ENCODE peak calls at places on chromosome 18, in eight cellular contexts. Y, Z, N, F, B, H, S and I are unnamed samples. For H3K4me1, the result is how much of the 10 kb centered on the place peaks cover.

GRCh38 chr18:46164920-46165319 is 60.7 kb downstream of the HAUS1 start:
- DNase-seq in B (no peak), Y (no peak), S (no peak), Z (no peak), N (no peak), F (no peak), H (no peak), I (no peak)

GRCh38 chr18:2994603-2995432 is 18.1 kb downstream of the LPIN2 start:
- DNase-seq in Y (no peak), S (peak), H (peak), Z (peak), F (no peak), B (peak), N (no peak), I (no peak)

GRCh38 chr18:32735781-32736180 is 37.0 kb downstream of the KLHL14 start:
- DNase-seq in S (no peak), Y (no peak), N (peak), B (no peak), H (no peak), Z (no peak), F (no peak), I (no peak)

GRCh38 chr18:37156330-37156942 is 327.5 kb downstream of the KIAA1328 start:
- DNase-seq in N (no peak), H (no peak), F (no peak), B (no peak), Y (peak), Z (no peak), S (no peak), I (no peak)

GRCh38 chr18:61001138-61001537 is 332.1 kb upstream of the CDH20 start:
- DNase-seq in H (no peak), S (no peak), Z (no peak), Y (no peak), N (no peak), F (no peak), B (no peak), I (no peak)

GRCh38 chr18:46322411-46322891 is 218.3 kb downstream of the HAUS1 start:
- DNase-seq in H (no peak), Y (no peak), Z (no peak), F (no peak), B (no peak), S (no peak), N (no peak), I (peak)

GRCh38 chr18:59902180-59902992 is 2.6 kb downstream of the PMAIP1 start:
- DNase-seq in N (peak), H (no peak), F (no peak), B (no peak), S (no peak), Z (no peak), Y (peak), I (no peak)

GRCh38 chr18:3526421-3527354 is 76.7 kb downstream of the TGIF1 start:
- DNase-seq in B (no peak), Y (no peak), F (no peak), Z (no peak), N (peak), H (no peak), S (no peak), I (no peak)

GRCh38 chr18:44997139-44997538 is 316.5 kb downstream of the SETBP1 start:
- DNase-seq in S (no peak), B (no peak), F (no peak), Z (no peak), H (no peak), Y (no peak), N (no peak), I (no peak)

GRCh38 chr18:56421641-56422040 is 216.8 kb downstream of the TXNL1 start:
- DNase-seq in B (no peak), Y (no peak), H (no peak), S (no peak), N (no peak), F (no peak), Z (no peak), I (no peak)

GRCh38 chr18:31041346-31042067 is 1.0 kb downstream of the DSC3 start:
- DNase-seq in S (no peak), N (no peak), F (no peak), Z (no peak), B (peak), H (no peak), Y (peak), I (no peak)

GRCh38 chr18:21057112-21057511 is 54.5 kb downstream of the ROCK1 start:
- DNase-seq in B (no peak), F (no peak), S (no peak), H (no peak), Z (no peak), Y (no peak), N (no peak), I (no peak)

GRCh38 chr18:22666411-22666940 is 248.8 kb upstream of the CTAGE1 start:
- DNase-seq in N (no peak), S (no peak), Y (no peak), B (no peak), Z (no peak), H (no peak), F (no peak), I (no peak)

GRCh38 chr18:58829263-58829662 is 35.4 kb upstream of the ZNF532 start:
- DNase-seq in B (no peak), N (peak), S (no peak), F (no peak), Y (no peak), Z (no peak), H (no peak), I (no peak)

GRCh38 chr18:45373286-45373880 is 241.9 kb upstream of the SLC14A2 start:
- DNase-seq in H (no peak), S (no peak), N (no peak), Z (no peak), B (no peak), F (no peak), Y (no peak), I (no peak)

GRCh38 chr18:47756364-47757016 is 174.0 kb downstream of the SMAD2 start:
- DNase-seq in S (peak), N (peak), F (no peak), Y (peak), Z (peak), H (no peak), B (peak), I (peak)

GRCh38 chr18:24317370-24317769 is 80.3 kb downstream of the OSBPL1A start:
- DNase-seq in F (no peak), Z (no peak), N (no peak), B (no peak), H (no peak), S (no peak), Y (no peak), I (no peak)

GRCh38 chr18:42156266-42156665 is 201.2 kb downstream of the PIK3C3 start:
- DNase-seq in B (no peak), F (no peak), Z (no peak), H (no peak), Y (no peak), S (no peak), N (no peak), I (no peak)

GRCh38 chr18:74083071-74083954 is 64.3 kb downstream of the FBXO15 start:
- DNase-seq in S (no peak), H (no peak), N (no peak), Z (no peak), Y (no peak), F (no peak), B (no peak), I (no peak)

GRCh38 chr18:56973487-56973886 is 173.4 kb upstream of the BOD1L2 start:
- DNase-seq in S (no peak), Z (no peak), B (no peak), H (no peak), N (peak), F (no peak), Y (no peak), I (no peak)

GRCh38 chr18:61546598-61546997 is 213.4 kb downstream of the CDH20 start:
- DNase-seq in S (no peak), N (peak), Y (peak), F (no peak), B (no peak), Z (no peak), H (no peak), I (no peak)

GRCh38 chr18:33579147-33579867 is 1.3 kb downstream of the ASXL3 start:
- DNase-seq in Y (peak), F (no peak), Z (no peak), H (no peak), B (no peak), N (no peak), S (no peak), I (peak)

GRCh38 chr18:51236225-51236624 is 38.7 kb upstream of the MEX3C start:
- DNase-seq in F (no peak), Y (no peak), H (no peak), B (no peak), Z (no peak), N (peak), S (no peak), I (no peak)

GRCh38 chr18:65760457-65760856 is 9.6 kb downstream of the CDH7 start:
- DNase-seq in Z (no peak), Y (no peak), N (no peak), S (no peak), B (no peak), F (no peak), H (no peak), I (no peak)

GRCh38 chr18:36089001-36089400 is 21.6 kb upstream of the RPRD1A start:
- DNase-seq in F (no peak), Z (no peak), N (no peak), B (no peak), H (no peak), Y (no peak), S (no peak), I (no peak)

GRCh38 chr18:27313678-27314077 is 128.6 kb upstream of the CHST9 start:
- DNase-seq in B (no peak), Z (no peak), S (no peak), N (no peak), Y (no peak), F (no peak), H (no peak), I (no peak)

GRCh38 chr18:65567372-65567771 is 183.4 kb upstream of the CDH7 start:
- DNase-seq in Z (no peak), F (no peak), B (no peak), H (no peak), Y (no peak), N (no peak), S (no peak), I (no peak)

GRCh38 chr18:37330173-37330572 is 235.4 kb downstream of the CELF4 start:
- DNase-seq in H (no peak), B (no peak), Y (no peak), F (no peak), S (no peak), Z (no peak), N (no peak), I (no peak)

GRCh38 chr18:5376994-5377393 is 81.5 kb upstream of the ZBTB14 start:
- DNase-seq in F (no peak), Y (no peak), B (no peak), S (no peak), Z (no peak), H (no peak), N (no peak), I (no peak)

GRCh38 chr18:6370410-6370809 is 44.3 kb downstream of the L3MBTL4 start:
- DNase-seq in B (no peak), S (no peak), N (no peak), Z (peak), Y (no peak), H (no peak), F (no peak), I (no peak)

GRCh38 chr18:61855992-61856378 is 36.8 kb downstream of the RNF152 start:
- DNase-seq in H (no peak), Y (no peak), N (no peak), Z (no peak), B (no peak), F (no peak), S (no peak), I (no peak)

GRCh38 chr18:45339819-45340550 is 275.3 kb upstream of the SLC14A2 start:
- DNase-seq in B (no peak), N (no peak), Z (no peak), F (no peak), Y (no peak), H (no peak), S (no peak), I (no peak)

GRCh38 chr18:49071776-49072175 is 121.0 kb upstream of the SMAD7 start:
- DNase-seq in S (no peak), H (no peak), N (no peak), B (no peak), F (no peak), Z (no peak), Y (no peak), I (no peak)

GRCh38 chr18:33115917-33116316 is 324.6 kb downstream of the CCDC178 start:
- DNase-seq in B (no peak), S (no peak), H (no peak), Y (no peak), N (no peak), Z (no peak), F (no peak), I (no peak)

GRCh38 chr18:52409732-52410131 is 69.7 kb downstream of the DCC start:
- DNase-seq in F (no peak), B (no peak), N (no peak), Z (no peak), Y (no peak), H (no peak), S (no peak), I (no peak)

DNA sequence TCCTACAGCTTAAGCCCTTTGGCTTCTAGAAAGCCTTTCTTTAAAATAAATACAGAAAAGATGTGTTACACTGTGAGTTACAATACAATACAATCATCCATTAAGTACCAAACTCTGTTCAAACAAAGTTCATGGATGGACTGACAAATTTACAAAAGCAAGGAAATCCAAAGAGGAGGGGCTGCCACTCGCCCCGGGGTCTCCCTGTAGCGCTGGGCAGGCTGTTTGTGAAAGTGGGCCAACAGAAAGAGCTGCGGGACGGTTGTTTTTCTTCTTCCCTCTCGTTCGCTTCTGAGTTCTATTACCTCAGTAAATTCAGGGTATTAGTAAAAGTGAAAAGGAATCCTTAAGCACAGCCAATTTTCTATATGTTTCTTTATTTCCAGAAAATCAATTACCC is 9.0 kb upstream of the ZNF516 start:
- DNase-seq in F (no peak), H (no peak), Z (no peak), B (no peak), N (no peak), Y (no peak), S (no peak), I (no peak)
- H3K27ac ChIP-seq in F (no peak), H (no peak), Z (no peak), B (no peak), N (no peak), Y (no peak), S (no peak), I (no peak)

GRCh38 chr18:12086677-12087482 is 6.8 kb upstream of the ANKRD62 start:
- DNase-seq in F (no peak), B (no peak), Y (no peak), S (no peak), H (no peak), Z (no peak), N (no peak), I (no peak)

GRCh38 chr18:12087483-12087960 is 6.1 kb upstream of the ANKRD62 start:
- DNase-seq in F (no peak), B (no peak), N (no peak), Z (no peak), H (no peak), Y (no peak), S (no peak), I (no peak)

GRCh38 chr18:12086249-12086648 is 7.4 kb upstream of the ANKRD62 start:
- DNase-seq in Y (no peak), H (no peak), N (no peak), F (no peak), Z (peak), S (peak), B (no peak), I (peak)

GRCh38 chr18:12088731-12089375 is 4.8 kb upstream of the ANKRD62 start:
- DNase-seq in Y (no peak), N (no peak), S (no peak), H (no peak), F (no peak), B (no peak), Z (no peak), I (no peak)

GRCh38 chr18:12088096-12088495 is 5.5 kb upstream of the ANKRD62 start:
- DNase-seq in Z (no peak), F (no peak), N (no peak), Y (no peak), B (no peak), H (no peak), S (no peak), I (no peak)
- TF ChIP-seq POLR2A in Z (no peak), F (no peak), N (no peak), Y (no peak), B (no peak), H (no peak), S (no peak), I (no peak)

GRCh38 chr18:63152791-63153190 is 166.8 kb downstream of the BCL2 start:
- DNase-seq in Y (no peak), S (no peak), B (no peak), Z (no peak), N (no peak), H (no peak), F (no peak), I (no peak)
- H3K4me1 ChIP-seq in Y (under half), S (under half), B (under half), Z (under half), N (under half), H (half or more), F (under half), I (under half)

DNA sequence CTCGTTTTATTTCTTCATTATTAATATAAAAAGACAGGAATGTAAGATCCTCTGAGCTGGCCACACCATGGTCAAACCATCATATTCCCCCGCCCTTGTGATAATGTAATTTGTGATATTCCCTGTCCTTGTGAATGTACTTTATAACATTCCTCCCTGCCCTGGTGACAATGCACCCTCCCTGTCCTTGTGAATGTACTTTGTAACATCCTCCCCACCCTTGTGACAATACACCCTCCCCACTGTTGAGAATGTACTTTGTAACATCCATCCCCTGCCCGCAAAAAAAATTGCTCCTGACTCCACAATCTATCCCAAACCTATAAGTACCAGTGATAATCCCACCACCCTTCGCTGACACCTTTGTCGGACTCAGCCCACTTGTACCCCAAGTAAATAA is 211.0 kb downstream of the MBD2 start:
- DNase-seq in S (no peak), Y (no peak), B (no peak), F (no peak), H (no peak), Z (no peak), N (no peak), I (no peak)
- H3K27ac ChIP-seq in S (no peak), Y (no peak), B (no peak), F (no peak), H (no peak), Z (no peak), N (no peak), I (no peak)

DNA sequence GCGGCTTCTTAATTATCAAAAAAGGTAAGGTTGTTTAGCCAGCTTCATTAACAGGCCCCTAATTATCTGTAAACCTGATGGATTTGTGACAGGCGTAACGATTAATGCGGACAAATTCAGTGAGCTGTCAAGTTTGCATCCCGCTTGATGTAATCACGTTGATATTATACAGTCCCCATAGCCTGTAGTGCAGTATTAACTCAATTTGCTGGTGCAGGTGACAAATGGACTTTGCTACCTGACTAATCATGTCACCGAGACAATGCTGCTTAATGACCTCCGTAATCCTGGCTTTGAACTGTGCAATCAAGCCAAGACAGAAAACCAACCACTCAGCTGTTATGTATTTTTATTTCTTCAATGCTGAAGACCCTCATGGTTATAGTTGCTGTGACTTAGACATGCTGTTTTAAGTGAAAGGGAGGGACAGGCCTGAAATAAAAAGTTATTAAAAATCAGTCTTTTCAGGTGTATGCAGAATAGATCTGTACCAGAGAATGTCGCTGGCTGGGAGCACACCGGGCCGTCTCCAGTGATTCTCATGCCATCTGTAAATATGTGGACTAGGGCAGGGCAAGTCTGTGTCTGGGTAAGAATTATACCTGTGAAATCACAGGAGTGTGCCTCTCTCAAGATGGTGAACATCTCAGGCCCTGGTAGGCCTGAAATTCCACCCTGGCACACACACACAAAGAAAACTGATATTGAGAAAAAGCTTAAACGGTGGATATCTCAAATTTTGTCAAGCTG is 4.3 kb downstream of the TSHZ1 start:
- DNase-seq in S (no peak), H (no peak), B (no peak), Z (peak), Y (no peak), N (no peak), F (no peak), I (no peak)
- TF ChIP-seq POLR2A in S (no peak), H (no peak), B (no peak), Z (no peak), Y (no peak), N (no peak), F (no peak), I (no peak)